ENCODE peak calls at places on chromosomes 13 and 19, in four cellular contexts. V is mesendoderm, E is PC-3, W is fibroblast of lung. Z is an unnamed sample. For H3K79me2 and H3K36me3, the result is how much of the 10 kb centered on the place peaks cover.

GRCh38 chr19:18233224-18233825 is 7.1 kb upstream of the PDE4C start:
- DNase-seq in V (no peak), E (peak), W (peak), Z (peak)

GRCh38 chr13:74077847-74078246 is 56.4 kb downstream of the KLF12 start:
- DNase-seq in V (no peak), W (no peak), E (no peak), Z (no peak)

GRCh38 chr19:20664917-20665781 is 3.8 kb upstream of the ZNF626 start:
- DNase-seq in W (peak), V (peak), E (no peak), Z (no peak)

GRCh38 chr19:44142014-44142523 is 715 bp downstream of the ZNF234 start:
- DNase-seq in E (peak), W (peak), V (no peak), Z (no peak)

GRCh38 chr19:51421229-51422052 is 4.0 kb upstream of the SIGLEC10 start:
- DNase-seq in V (peak), W (no peak), E (no peak), Z (no peak)

GRCh38 chr19:12800873-12801465 is 631 bp downstream of the PRDX2 start:
- DNase-seq in W (no peak), V (no peak), E (peak), Z (peak)

GRCh38 chr13:48829536-48829935 is 146.2 kb upstream of the FNDC3A start:
- DNase-seq in E (no peak), W (no peak), V (no peak), Z (peak)

GRCh38 chr13:53691417-53691816 is 662.8 kb downstream of the OLFM4 start:
- DNase-seq in V (peak), W (no peak), E (no peak), Z (no peak)

GRCh38 chr19:29965529-29965928 is 23.5 kb downstream of the URI1 start:
- DNase-seq in E (peak), W (peak), V (no peak), Z (no peak)

GRCh38 chr13:58542530-58542929 is 911.0 kb downstream of the PCDH17 start:
- DNase-seq in V (no peak), W (no peak), E (no peak), Z (no peak)

GRCh38 chr19:3368441-3368795 is 2.0 kb downstream of the NFIC start:
- DNase-seq in W (no peak), V (no peak), E (no peak), Z (no peak)
- H3K79me2 ChIP-seq in W (half or more), V (under half), E (half or more), Z (under half)

GRCh38 chr19:720691-721160 is 12.0 kb downstream of the PALM start:
- DNase-seq in E (no peak), V (no peak), W (no peak), Z (no peak)
- H3K4me2 ChIP-seq in E (no peak), V (no peak), W (no peak), Z (no peak)

DNA sequence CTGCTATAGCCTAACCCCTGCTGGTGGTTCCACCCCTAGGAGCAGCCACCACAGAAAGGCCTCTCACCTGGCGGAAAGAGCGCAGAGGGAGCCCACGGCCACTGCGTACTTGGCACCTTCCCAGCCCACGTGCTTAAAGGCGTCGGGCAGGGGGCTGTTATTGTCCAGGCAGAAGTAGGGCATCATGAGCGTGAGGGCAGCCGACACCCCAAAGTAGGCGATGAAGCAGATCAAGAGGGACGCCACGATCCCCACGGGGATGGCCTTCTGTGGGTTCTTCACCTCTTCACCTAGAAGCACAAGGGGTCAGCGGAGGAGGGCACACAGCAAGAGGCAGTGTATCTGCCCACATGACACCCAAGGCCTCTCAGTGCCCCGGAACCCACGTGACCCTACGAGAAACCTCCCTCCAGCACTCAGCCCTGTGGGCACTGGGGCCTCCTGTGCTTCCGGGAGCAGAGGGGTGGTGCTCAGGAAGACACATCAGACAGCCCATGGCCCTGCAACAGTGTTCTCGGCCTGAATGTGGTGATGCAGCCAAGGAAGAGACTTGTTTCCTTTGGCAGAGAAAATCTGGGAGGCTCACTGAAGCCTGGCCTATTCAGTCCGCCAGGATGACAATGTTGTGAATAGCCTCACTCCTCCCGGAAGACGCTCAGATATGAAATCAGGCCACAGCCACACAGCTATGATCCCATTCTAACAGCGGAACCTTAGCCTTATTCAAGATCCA is 72.1 kb downstream of the SLC7A1 start:
- DNase-seq in E (no peak), V (no peak), W (peak), Z (no peak)
- H3K36me3 ChIP-seq in E (under half), V (under half), W (under half), Z (half or more)

GRCh38 chr19:19657397-19657783 is 6.1 kb downstream of the ATP13A1 start:
- DNase-seq in W (peak), V (no peak), E (no peak), Z (no peak)

GRCh38 chr19:19661675-19662251 is 1.7 kb downstream of the ATP13A1 start:
- DNase-seq in W (no peak), V (peak), E (no peak), Z (peak)

GRCh38 chr19:19662344-19662743 is 1.1 kb downstream of the ATP13A1 start:
- DNase-seq in W (no peak), V (no peak), E (no peak), Z (peak)

GRCh38 chr19:19661141-19661674 is 2.3 kb downstream of the ATP13A1 start:
- DNase-seq in W (no peak), E (no peak), V (no peak), Z (no peak)

DNA sequence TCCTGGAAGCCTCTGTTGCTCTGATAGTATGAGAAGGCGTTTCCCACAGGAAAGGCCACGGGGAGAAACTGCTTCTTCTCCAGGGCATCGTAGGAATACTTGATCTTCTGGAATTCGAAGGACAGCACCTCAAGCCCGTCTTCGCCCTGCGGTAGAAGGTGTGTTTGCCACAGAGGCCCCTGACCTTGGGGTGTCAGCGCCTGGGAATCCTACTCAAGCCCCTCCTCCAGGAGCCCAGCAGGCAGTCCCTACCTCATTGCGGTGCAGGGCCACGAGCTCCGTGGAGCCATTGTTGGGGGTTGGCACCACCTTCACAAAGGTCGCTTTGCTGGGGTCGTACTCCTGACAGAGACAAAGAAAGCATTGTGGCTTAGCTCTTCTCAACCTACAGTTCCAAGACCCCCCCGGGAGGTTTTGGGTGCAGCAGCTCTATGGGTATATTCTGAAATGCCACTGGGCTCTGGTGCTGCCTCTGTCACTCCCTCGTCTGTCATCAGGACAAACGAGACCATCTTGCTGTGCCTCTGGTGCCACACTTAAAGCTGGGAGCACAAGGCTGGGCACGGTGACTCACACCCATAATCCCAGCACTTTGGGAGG is 3.7 kb downstream of the ATP13A1 start:
- DNase-seq in E (no peak), W (no peak), V (no peak), Z (no peak)
- H3K79me2 ChIP-seq in E (under half), W (under half), V (under half), Z (under half)

GRCh38 chr19:3289971-3290569 is 65.6 kb downstream of the CELF5 start:
- DNase-seq in E (peak), V (no peak), W (no peak), Z (no peak)

GRCh38 chr19:3284759-3285646 is 60.5 kb downstream of the CELF5 start:
- DNase-seq in V (peak), E (peak), W (peak), Z (peak)

GRCh38 chr19:3285647-3286176 is 61.3 kb downstream of the CELF5 start:
- DNase-seq in E (no peak), W (peak), V (no peak), Z (no peak)

GRCh38 chr19:3283886-3284657 is 59.6 kb downstream of the CELF5 start:
- DNase-seq in V (no peak), W (no peak), E (no peak), Z (no peak)

DNA sequence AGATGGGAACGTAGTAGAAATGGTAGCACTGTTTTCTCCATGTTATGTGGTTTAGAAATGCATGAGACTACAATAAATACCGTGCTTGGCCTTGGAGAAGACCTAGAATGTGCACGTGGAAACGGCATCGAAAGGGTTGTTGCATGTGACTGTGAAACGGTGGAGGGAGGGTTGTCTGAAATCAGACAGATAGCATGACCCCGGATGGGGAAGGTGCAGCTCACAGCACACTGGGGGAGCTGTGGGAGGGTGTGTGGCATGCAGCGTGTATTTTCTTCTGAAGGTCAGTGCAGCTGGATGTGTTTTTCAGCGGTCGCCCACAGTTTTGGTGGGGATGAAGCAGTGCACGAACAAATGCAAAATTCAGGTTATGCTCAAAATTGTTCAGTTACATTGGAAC is 63.4 kb downstream of the CELF5 start:
- DNase-seq in W (no peak), V (no peak), E (no peak), Z (no peak)
- H3K4me2 ChIP-seq in W (no peak), V (no peak), E (no peak), Z (no peak)

GRCh38 chr19:35777961-35778360 is 2.6 kb downstream of the ARHGAP33 start:
- DNase-seq in W (no peak), E (no peak), V (no peak), Z (no peak)
- H3K36me3 ChIP-seq in W (under half), E (under half), V (under half), Z (under half)

GRCh38 chr19:32877977-32878745 is 8.6 kb upstream of the SLC7A9 start:
- DNase-seq in W (no peak), V (no peak), E (no peak), Z (no peak)

GRCh38 chr19:32881766-32882165 is 12.2 kb upstream of the SLC7A9 start:
- DNase-seq in E (no peak), W (no peak), V (no peak), Z (no peak)

GRCh38 chr19:32878988-32879387 is 9.4 kb upstream of the SLC7A9 start:
- DNase-seq in W (no peak), V (no peak), E (no peak), Z (no peak)

GRCh38 chr19:32880607-32881006 is 11.0 kb upstream of the SLC7A9 start:
- DNase-seq in E (no peak), W (no peak), V (no peak), Z (no peak)

GRCh38 chr19:32879741-32880140 is 10.2 kb upstream of the SLC7A9 start:
- DNase-seq in V (no peak), W (no peak), E (no peak), Z (no peak)
- H3K79me2 ChIP-seq in V (under half), W (under half), E (under half), Z (under half)